ENCODE peak calls at places on chromosomes 13 and 19, in seven cellular contexts. One of them, this sample, is unnamed.

GRCh38 chr13:97191615-97192014 is 30.5 kb upstream of the MBNL2 start:
- DNase-seq in fibroblast of mammary gland: no peak
- DNase-seq in HT1080: no peak
- DNase-seq in GM04503: no peak
- DNase-seq in T-cell: no peak
- DNase-seq in AG09309: no peak
- DNase-seq in progenitor cell of endocrine pancreas: no peak
- DNase-seq in this sample: no peak

GRCh38 chr19:17555480-17555928 is at the start of gene COLGALT1:
- DNase-seq in fibroblast of mammary gland: peak
- DNase-seq in HT1080: peak
- DNase-seq in GM04503: peak
- DNase-seq in T-cell: peak
- DNase-seq in AG09309: peak
- DNase-seq in progenitor cell of endocrine pancreas: peak
- DNase-seq in this sample: peak

GRCh38 chr19:13152356-13152853 is 2.2 kb downstream of the IER2 start:
- DNase-seq in fibroblast of mammary gland: no peak
- DNase-seq in HT1080: no peak
- DNase-seq in GM04503: no peak
- DNase-seq in T-cell: no peak
- DNase-seq in AG09309: no peak
- DNase-seq in progenitor cell of endocrine pancreas: no peak
- DNase-seq in this sample: no peak

GRCh38 chr19:10442698-10443097 is 22.4 kb downstream of the PDE4A start:
- DNase-seq in fibroblast of mammary gland: no peak
- DNase-seq in HT1080: no peak
- DNase-seq in GM04503: no peak
- DNase-seq in T-cell: no peak
- DNase-seq in AG09309: no peak
- DNase-seq in progenitor cell of endocrine pancreas: no peak
- DNase-seq in this sample: no peak

GRCh38 chr13:34913040-34913439 is 29.0 kb upstream of the NBEA start:
- DNase-seq in fibroblast of mammary gland: peak
- DNase-seq in HT1080: peak
- DNase-seq in GM04503: no peak
- DNase-seq in T-cell: no peak
- DNase-seq in AG09309: no peak
- DNase-seq in progenitor cell of endocrine pancreas: peak
- DNase-seq in this sample: no peak

GRCh38 chr13:31012285-31013024 is 80.0 kb downstream of the TEX26 start:
- DNase-seq in fibroblast of mammary gland: peak
- DNase-seq in HT1080: peak
- DNase-seq in GM04503: no peak
- DNase-seq in T-cell: no peak
- DNase-seq in AG09309: no peak
- DNase-seq in progenitor cell of endocrine pancreas: no peak
- DNase-seq in this sample: no peak

GRCh38 chr19:2408247-2408646 is 19.1 kb downstream of the TIMM13 start:
- DNase-seq in fibroblast of mammary gland: no peak
- DNase-seq in HT1080: no peak
- DNase-seq in GM04503: no peak
- DNase-seq in T-cell: no peak
- DNase-seq in AG09309: no peak
- DNase-seq in progenitor cell of endocrine pancreas: no peak
- DNase-seq in this sample: no peak

GRCh38 chr13:23081246-23081645 is 99.5 kb upstream of the SGCG start:
- DNase-seq in fibroblast of mammary gland: peak
- DNase-seq in HT1080: no peak
- DNase-seq in GM04503: peak
- DNase-seq in T-cell: no peak
- DNase-seq in AG09309: peak
- DNase-seq in progenitor cell of endocrine pancreas: no peak
- DNase-seq in this sample: no peak

GRCh38 chr13:40665061-40665753 is 1.2 kb downstream of the FOXO1 start:
- DNase-seq in fibroblast of mammary gland: no peak
- DNase-seq in HT1080: peak
- DNase-seq in GM04503: no peak
- DNase-seq in T-cell: no peak
- DNase-seq in AG09309: no peak
- DNase-seq in progenitor cell of endocrine pancreas: peak
- DNase-seq in this sample: peak

GRCh38 chr13:112719556-112719955 is 29.7 kb downstream of the ATP11A start:
- DNase-seq in fibroblast of mammary gland: no peak
- DNase-seq in HT1080: no peak
- DNase-seq in GM04503: no peak
- DNase-seq in T-cell: no peak
- DNase-seq in AG09309: no peak
- DNase-seq in progenitor cell of endocrine pancreas: no peak
- DNase-seq in this sample: no peak

GRCh38 chr19:36420961-36421748 is 2.7 kb upstream of the ZFP82 start:
- DNase-seq in fibroblast of mammary gland: peak
- DNase-seq in HT1080: no peak
- DNase-seq in GM04503: peak
- DNase-seq in T-cell: no peak
- DNase-seq in AG09309: no peak
- DNase-seq in progenitor cell of endocrine pancreas: peak
- DNase-seq in this sample: no peak

GRCh38 chr19:47296036-47296435 is 13.6 kb upstream of the C5AR1 start:
- DNase-seq in fibroblast of mammary gland: peak
- DNase-seq in HT1080: peak
- DNase-seq in GM04503: no peak
- DNase-seq in T-cell: peak
- DNase-seq in AG09309: no peak
- DNase-seq in progenitor cell of endocrine pancreas: peak
- DNase-seq in this sample: peak

GRCh38 chr19:46954502-46955004 is 65.1 kb upstream of the NPAS1 start:
- DNase-seq in fibroblast of mammary gland: no peak
- DNase-seq in HT1080: no peak
- DNase-seq in GM04503: no peak
- DNase-seq in T-cell: no peak
- DNase-seq in AG09309: no peak
- DNase-seq in progenitor cell of endocrine pancreas: no peak
- DNase-seq in this sample: no peak

GRCh38 chr19:49200238-49200862 is 42.8 kb downstream of the TRPM4 start:
- DNase-seq in fibroblast of mammary gland: peak
- DNase-seq in HT1080: no peak
- DNase-seq in GM04503: no peak
- DNase-seq in T-cell: no peak
- DNase-seq in AG09309: no peak
- DNase-seq in progenitor cell of endocrine pancreas: no peak
- DNase-seq in this sample: no peak

GRCh38 chr19:53432088-53432661 is 391 bp downstream of the ZNF761 start:
- DNase-seq in fibroblast of mammary gland: peak
- DNase-seq in HT1080: peak
- DNase-seq in GM04503: no peak
- DNase-seq in T-cell: no peak
- DNase-seq in AG09309: no peak
- DNase-seq in progenitor cell of endocrine pancreas: peak
- DNase-seq in this sample: no peak

GRCh38 chr19:33146209-33146608 is 14.3 kb downstream of the WDR88 start:
- DNase-seq in fibroblast of mammary gland: no peak
- DNase-seq in HT1080: no peak
- DNase-seq in GM04503: no peak
- DNase-seq in T-cell: no peak
- DNase-seq in AG09309: no peak
- DNase-seq in progenitor cell of endocrine pancreas: no peak
- DNase-seq in this sample: no peak

GRCh38 chr19:46791944-46792343 is 3.5 kb upstream of the SLC1A5 start:
- DNase-seq in fibroblast of mammary gland: no peak
- DNase-seq in HT1080: no peak
- DNase-seq in GM04503: no peak
- DNase-seq in T-cell: no peak
- DNase-seq in AG09309: no peak
- DNase-seq in progenitor cell of endocrine pancreas: no peak
- DNase-seq in this sample: no peak

GRCh38 chr13:79907527-79907926 is 426.6 kb downstream of the NDFIP2 start:
- DNase-seq in fibroblast of mammary gland: no peak
- DNase-seq in HT1080: no peak
- DNase-seq in GM04503: no peak
- DNase-seq in T-cell: no peak
- DNase-seq in AG09309: no peak
- DNase-seq in progenitor cell of endocrine pancreas: no peak
- DNase-seq in this sample: no peak

GRCh38 chr19:29596885-29597525 is 9.1 kb upstream of the POP4 start:
- DNase-seq in fibroblast of mammary gland: peak
- DNase-seq in HT1080: peak
- DNase-seq in GM04503: no peak
- DNase-seq in T-cell: no peak
- DNase-seq in AG09309: no peak
- DNase-seq in progenitor cell of endocrine pancreas: no peak
- DNase-seq in this sample: no peak

GRCh38 chr13:90689111-90689510 is 658.4 kb upstream of the MIR17HG start:
- DNase-seq in fibroblast of mammary gland: no peak
- DNase-seq in HT1080: no peak
- DNase-seq in GM04503: no peak
- DNase-seq in T-cell: no peak
- DNase-seq in AG09309: no peak
- DNase-seq in progenitor cell of endocrine pancreas: no peak
- DNase-seq in this sample: no peak

GRCh38 chr13:109666656-109667448 is 119.5 kb downstream of the IRS2 start:
- DNase-seq in fibroblast of mammary gland: peak
- DNase-seq in HT1080: peak
- DNase-seq in GM04503: no peak
- DNase-seq in T-cell: no peak
- DNase-seq in AG09309: no peak
- DNase-seq in progenitor cell of endocrine pancreas: no peak
- DNase-seq in this sample: no peak

GRCh38 chr19:34962281-34962944 is 1.6 kb downstream of the ZNF792 start:
- DNase-seq in fibroblast of mammary gland: no peak
- DNase-seq in HT1080: no peak
- DNase-seq in GM04503: no peak
- DNase-seq in T-cell: peak
- DNase-seq in AG09309: no peak
- DNase-seq in progenitor cell of endocrine pancreas: no peak
- DNase-seq in this sample: no peak

GRCh38 chr19:10510301-10510802 is 6.9 kb downstream of the S1PR5 start:
- DNase-seq in fibroblast of mammary gland: no peak
- DNase-seq in HT1080: no peak
- DNase-seq in GM04503: no peak
- DNase-seq in T-cell: no peak
- DNase-seq in AG09309: no peak
- DNase-seq in progenitor cell of endocrine pancreas: peak
- DNase-seq in this sample: peak

GRCh38 chr13:49627831-49628652 is at the start of gene ARL11:
- DNase-seq in fibroblast of mammary gland: no peak
- DNase-seq in HT1080: no peak
- DNase-seq in GM04503: no peak
- DNase-seq in T-cell: peak
- DNase-seq in AG09309: no peak
- DNase-seq in progenitor cell of endocrine pancreas: no peak
- DNase-seq in this sample: peak

GRCh38 chr19:38920529-38921419 is 8.8 kb upstream of the CCER2 start:
- DNase-seq in fibroblast of mammary gland: no peak
- DNase-seq in HT1080: no peak
- DNase-seq in GM04503: no peak
- DNase-seq in T-cell: no peak
- DNase-seq in AG09309: no peak
- DNase-seq in progenitor cell of endocrine pancreas: no peak
- DNase-seq in this sample: no peak

GRCh38 chr19:5480427-5480836 is 25.2 kb downstream of the ZNRF4 start:
- DNase-seq in fibroblast of mammary gland: peak
- DNase-seq in HT1080: no peak
- DNase-seq in GM04503: no peak
- DNase-seq in T-cell: no peak
- DNase-seq in AG09309: no peak
- DNase-seq in progenitor cell of endocrine pancreas: no peak
- DNase-seq in this sample: peak

GRCh38 chr13:43441464-43441863 is 345.3 kb downstream of the ENOX1 start:
- DNase-seq in fibroblast of mammary gland: no peak
- DNase-seq in HT1080: no peak
- DNase-seq in GM04503: no peak
- DNase-seq in T-cell: no peak
- DNase-seq in AG09309: no peak
- DNase-seq in progenitor cell of endocrine pancreas: no peak
- DNase-seq in this sample: no peak

GRCh38 chr13:45621950-45622349 is 6.4 kb upstream of the ERICH6B start:
- DNase-seq in fibroblast of mammary gland: no peak
- DNase-seq in HT1080: no peak
- DNase-seq in GM04503: no peak
- DNase-seq in T-cell: no peak
- DNase-seq in AG09309: no peak
- DNase-seq in progenitor cell of endocrine pancreas: no peak
- DNase-seq in this sample: no peak

GRCh38 chr13:29436291-29436690 is 159.2 kb downstream of the SLC7A1 start:
- DNase-seq in fibroblast of mammary gland: peak
- DNase-seq in HT1080: peak
- DNase-seq in GM04503: peak
- DNase-seq in T-cell: no peak
- DNase-seq in AG09309: no peak
- DNase-seq in progenitor cell of endocrine pancreas: no peak
- DNase-seq in this sample: no peak

GRCh38 chr19:31252476-31252875 is 96.8 kb downstream of the TSHZ3 start:
- DNase-seq in fibroblast of mammary gland: no peak
- DNase-seq in HT1080: no peak
- DNase-seq in GM04503: no peak
- DNase-seq in T-cell: no peak
- DNase-seq in AG09309: no peak
- DNase-seq in progenitor cell of endocrine pancreas: no peak
- DNase-seq in this sample: no peak

GRCh38 chr19:6739884-6740588 is 556 bp downstream of the TRIP10 start:
- DNase-seq in fibroblast of mammary gland: no peak
- DNase-seq in HT1080: no peak
- DNase-seq in GM04503: no peak
- DNase-seq in T-cell: no peak
- DNase-seq in AG09309: no peak
- DNase-seq in progenitor cell of endocrine pancreas: no peak
- DNase-seq in this sample: peak

GRCh38 chr19:58368561-58369360 is 6.2 kb upstream of the ZNF497 start:
- DNase-seq in fibroblast of mammary gland: no peak
- DNase-seq in HT1080: no peak
- DNase-seq in GM04503: no peak
- DNase-seq in T-cell: no peak
- DNase-seq in AG09309: no peak
- DNase-seq in progenitor cell of endocrine pancreas: no peak
- DNase-seq in this sample: no peak

GRCh38 chr19:4914736-4915501 is 5.6 kb downstream of the UHRF1 start:
- DNase-seq in fibroblast of mammary gland: peak
- DNase-seq in HT1080: peak
- DNase-seq in GM04503: no peak
- DNase-seq in T-cell: peak
- DNase-seq in AG09309: peak
- DNase-seq in progenitor cell of endocrine pancreas: no peak
- DNase-seq in this sample: peak

GRCh38 chr19:16193466-16193865 is 4.2 kb upstream of the AP1M1 start:
- DNase-seq in fibroblast of mammary gland: no peak
- DNase-seq in HT1080: no peak
- DNase-seq in GM04503: no peak
- DNase-seq in T-cell: no peak
- DNase-seq in AG09309: no peak
- DNase-seq in progenitor cell of endocrine pancreas: no peak
- DNase-seq in this sample: no peak

GRCh38 chr19:1423445-1424181 is 14.6 kb upstream of the RPS15 start:
- DNase-seq in fibroblast of mammary gland: no peak
- DNase-seq in HT1080: no peak
- DNase-seq in GM04503: no peak
- DNase-seq in T-cell: no peak
- DNase-seq in AG09309: no peak
- DNase-seq in progenitor cell of endocrine pancreas: no peak
- DNase-seq in this sample: no peak

GRCh38 chr13:23418776-23419683 is 14.5 kb downstream of the SACS start:
- DNase-seq in fibroblast of mammary gland: no peak
- DNase-seq in HT1080: no peak
- DNase-seq in GM04503: no peak
- DNase-seq in T-cell: no peak
- DNase-seq in AG09309: no peak
- DNase-seq in progenitor cell of endocrine pancreas: no peak
- DNase-seq in this sample: no peak

GRCh38 chr13:93309886-93310520 is 83.4 kb downstream of the GPC6 start:
- DNase-seq in fibroblast of mammary gland: peak
- DNase-seq in HT1080: peak
- DNase-seq in GM04503: peak
- DNase-seq in T-cell: no peak
- DNase-seq in AG09309: peak
- DNase-seq in progenitor cell of endocrine pancreas: no peak
- DNase-seq in this sample: no peak

GRCh38 chr19:42206871-42207755 is 10.4 kb downstream of the DEDD2 start:
- DNase-seq in fibroblast of mammary gland: peak
- DNase-seq in HT1080: peak
- DNase-seq in GM04503: no peak
- DNase-seq in T-cell: no peak
- DNase-seq in AG09309: no peak
- DNase-seq in progenitor cell of endocrine pancreas: no peak
- DNase-seq in this sample: no peak

This sample was measured in B cell.